ENCODE peak calls at places on chromosomes 13 and 19, in seven cellular contexts. O is GM23338, M is GM23248, Y is aorta, A is tibial artery, I is thoracic aorta, L is BJ. R is an unnamed sample.

GRCh38 chr19:48639483-48640375 is 2.5 kb upstream of the DBP start:
- DNase-seq in O (peak), M (no peak), Y (no peak), A (no peak), I (no peak), L (no peak), R (no peak)

GRCh38 chr13:107834268-107834667 is 381.1 kb downstream of the LIG4 start:
- DNase-seq in O (no peak), M (peak), Y (no peak), A (no peak), I (no peak), L (no peak), R (no peak)

GRCh38 chr13:27375686-27376326 is 48.6 kb upstream of the GTF3A start:
- DNase-seq in O (peak), M (peak), Y (peak), A (peak), I (no peak), L (no peak), R (peak)

GRCh38 chr13:46172531-46172991 is 9.4 kb downstream of the LCP1 start:
- DNase-seq in O (no peak), M (no peak), Y (no peak), A (peak), I (no peak), L (no peak), R (peak)

GRCh38 chr19:5943623-5944022 is 29.6 kb downstream of the CAPS start:
- DNase-seq in O (no peak), M (peak), Y (no peak), A (no peak), I (no peak), L (no peak), R (no peak)

GRCh38 chr13:71316964-71317363 is 550.0 kb downstream of the DACH1 start:
- DNase-seq in O (no peak), M (no peak), Y (no peak), A (no peak), I (no peak), L (no peak), R (no peak)

GRCh38 chr13:75495938-75496337 is 14.0 kb upstream of the TBC1D4 start:
- DNase-seq in O (no peak), M (peak), Y (no peak), A (no peak), I (no peak), L (peak), R (no peak)

GRCh38 chr19:7900401-7900870 is 3.2 kb upstream of the MAP2K7 start:
- DNase-seq in O (no peak), M (no peak), Y (no peak), A (no peak), I (no peak), L (no peak), R (no peak)

GRCh38 chr13:101552797-101553196 is 100.3 kb downstream of the ITGBL1 start:
- DNase-seq in O (no peak), M (peak), Y (no peak), A (no peak), I (no peak), L (peak), R (no peak)

GRCh38 chr19:56141416-56141992 is 417 bp downstream of the ZNF444 start:
- DNase-seq in O (peak), M (peak), Y (no peak), A (no peak), I (no peak), L (no peak), R (peak)

GRCh38 chr13:99404005-99404755 is 97.0 kb upstream of the GPR183 start:
- DNase-seq in O (no peak), M (no peak), Y (peak), A (no peak), I (no peak), L (no peak), R (no peak)

GRCh38 chr19:46727757-46728156 is 10.8 kb upstream of the PRKD2 start:
- DNase-seq in O (no peak), M (no peak), Y (no peak), A (no peak), I (no peak), L (no peak), R (no peak)

GRCh38 chr13:109871018-109871370 is 84.6 kb upstream of the IRS2 start:
- DNase-seq in O (no peak), M (peak), Y (no peak), A (no peak), I (no peak), L (no peak), R (no peak)

GRCh38 chr13:109870281-109871017 is 84.1 kb upstream of the IRS2 start:
- DNase-seq in O (no peak), M (no peak), Y (no peak), A (no peak), I (no peak), L (no peak), R (no peak)

GRCh38 chr13:109869312-109870237 is 83.2 kb upstream of the IRS2 start:
- DNase-seq in O (peak), M (peak), Y (peak), A (peak), I (peak), L (peak), R (no peak)

GRCh38 chr13:109867766-109868165 is 81.4 kb upstream of the IRS2 start:
- DNase-seq in O (no peak), M (no peak), Y (no peak), A (no peak), I (no peak), L (no peak), R (no peak)

DNA sequence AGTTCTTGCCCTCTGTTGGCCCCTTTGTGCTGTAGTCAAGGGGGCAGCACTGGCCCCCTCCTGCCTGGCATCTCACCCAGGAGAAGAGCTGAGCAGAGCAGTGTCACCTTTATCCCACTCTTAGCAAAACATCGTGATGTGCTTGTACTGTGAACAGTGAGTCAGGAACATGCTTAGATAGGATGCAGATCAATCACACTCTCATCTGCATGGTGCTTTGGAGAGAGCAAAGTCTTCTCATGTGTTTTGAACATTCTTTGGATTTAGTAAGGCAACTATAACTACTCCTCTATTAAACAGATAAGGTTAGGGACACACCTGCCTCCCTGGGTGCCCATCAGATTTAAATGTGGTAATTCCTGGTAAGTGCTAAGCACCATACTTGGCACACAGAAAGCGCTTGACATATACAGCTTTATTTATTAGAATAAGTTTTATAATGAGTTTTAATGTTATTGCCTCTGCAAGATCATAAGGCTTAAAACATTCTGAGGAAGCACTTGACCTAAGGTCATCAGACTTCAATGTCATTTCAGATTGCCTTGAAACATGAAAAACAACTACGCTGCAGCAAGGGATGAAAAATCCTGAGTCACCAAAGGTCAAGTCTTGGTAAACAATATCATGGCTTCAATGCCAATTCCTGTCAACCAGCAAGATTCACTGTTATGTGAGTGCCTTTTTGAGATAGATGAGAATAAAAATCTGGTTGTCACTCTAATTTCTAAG is 82.4 kb upstream of the IRS2 start:
- DNase-seq in O (no peak), M (peak), Y (no peak), A (no peak), I (no peak), L (no peak), R (no peak)
- H3K4me3 ChIP-seq in O (no peak), M (no peak), Y (peak), A (peak), I (peak), L (no peak), R (no peak)

GRCh38 chr13:25169951-25170553 is 2.0 kb downstream of the AMER2 start:
- DNase-seq in O (no peak), M (no peak), Y (no peak), A (no peak), I (no peak), L (no peak), R (no peak)

GRCh38 chr13:25171517-25172302 is at the start of gene AMER2:
- DNase-seq in O (peak), M (peak), Y (peak), A (no peak), I (no peak), L (no peak), R (no peak)

GRCh38 chr13:25171170-25171516 is 945 bp downstream of the AMER2 start:
- DNase-seq in O (no peak), M (peak), Y (no peak), A (no peak), I (no peak), L (no peak), R (no peak)

GRCh38 chr13:25169356-25169755 is 2.7 kb downstream of the AMER2 start:
- DNase-seq in O (no peak), M (no peak), Y (no peak), A (no peak), I (no peak), L (no peak), R (no peak)

DNA sequence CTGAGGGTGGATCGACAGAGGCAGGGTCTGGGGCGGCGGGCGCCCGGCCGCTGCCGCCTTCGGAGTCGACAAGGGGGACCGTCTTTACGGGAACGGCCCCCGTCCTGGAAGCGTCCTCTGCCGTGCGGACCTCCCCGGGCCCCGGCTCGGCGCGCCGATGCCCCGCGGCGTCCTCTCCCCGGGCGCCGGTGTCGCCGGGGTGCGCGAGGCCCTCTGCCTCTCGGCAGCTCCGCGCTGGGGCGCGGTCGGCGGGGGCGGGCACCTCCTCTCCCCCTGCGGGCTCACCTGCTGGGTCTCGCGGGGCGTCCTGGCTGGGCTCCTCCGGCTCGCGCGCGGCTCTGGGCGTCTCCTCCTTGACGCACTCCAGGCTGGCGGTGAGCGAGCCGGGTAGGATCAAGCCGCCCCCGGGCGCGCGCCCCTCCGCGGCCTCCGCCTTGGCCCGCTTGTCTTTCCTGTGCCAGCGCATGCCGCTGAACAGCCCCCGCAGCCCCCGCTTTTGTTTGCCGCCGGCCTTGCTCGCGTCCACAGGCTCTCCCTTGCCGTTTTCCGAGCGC is 1.5 kb downstream of the AMER2 start:
- DNase-seq in O (peak), M (peak), Y (no peak), A (no peak), I (no peak), L (no peak), R (no peak)
- H3K4me3 ChIP-seq in O (peak), M (peak), Y (peak), A (peak), I (peak), L (no peak), R (no peak)

DNA sequence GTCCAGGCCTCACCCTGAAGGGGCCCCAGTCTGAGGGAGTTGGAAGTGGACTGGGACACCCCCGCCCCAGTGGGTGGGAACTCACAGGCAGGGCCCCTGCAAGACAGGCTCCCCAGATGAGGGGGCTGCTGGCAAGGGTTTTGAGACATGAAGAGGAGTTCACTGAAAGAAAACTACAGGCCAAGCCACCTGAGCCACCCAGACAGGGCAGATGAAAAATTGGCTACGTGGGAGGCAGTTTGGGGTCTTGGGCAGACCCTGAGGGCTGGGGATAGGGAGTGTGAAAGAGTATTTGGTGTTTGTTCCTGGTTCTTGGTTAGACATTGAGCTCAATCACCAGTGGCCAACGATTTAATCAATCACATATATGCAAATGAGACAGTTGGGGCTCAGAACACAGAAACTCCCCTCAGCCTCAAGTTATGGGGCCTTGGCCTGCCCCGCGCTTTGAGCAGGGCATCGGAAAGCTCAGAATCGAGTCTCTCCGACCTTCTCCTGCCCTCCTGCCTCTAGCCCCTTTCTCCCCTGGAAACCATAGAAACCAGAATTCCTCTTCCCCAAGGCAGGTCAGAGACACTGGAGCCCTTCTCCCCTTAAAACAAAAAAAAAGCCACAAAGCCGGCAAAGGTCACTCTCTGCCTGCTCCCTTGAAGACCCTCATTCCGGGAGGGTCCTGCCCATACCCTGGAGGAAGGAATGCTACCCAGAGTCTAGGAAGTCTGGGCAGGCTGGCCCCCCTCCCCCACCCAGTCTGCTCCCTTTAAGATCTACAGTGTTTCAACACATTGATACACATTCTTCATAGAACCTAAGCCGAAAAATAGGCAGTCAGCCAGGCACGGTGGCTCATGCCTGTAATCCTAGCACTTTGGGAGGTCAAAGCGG is 1.3 kb upstream of the ISYNA1 start:
- DNase-seq in O (peak), M (peak), Y (no peak), A (no peak), I (no peak), L (no peak), R (no peak)
- H3K4me3 ChIP-seq in O (peak), M (no peak), Y (no peak), A (no peak), I (no peak), L (no peak), R (no peak)

DNA sequence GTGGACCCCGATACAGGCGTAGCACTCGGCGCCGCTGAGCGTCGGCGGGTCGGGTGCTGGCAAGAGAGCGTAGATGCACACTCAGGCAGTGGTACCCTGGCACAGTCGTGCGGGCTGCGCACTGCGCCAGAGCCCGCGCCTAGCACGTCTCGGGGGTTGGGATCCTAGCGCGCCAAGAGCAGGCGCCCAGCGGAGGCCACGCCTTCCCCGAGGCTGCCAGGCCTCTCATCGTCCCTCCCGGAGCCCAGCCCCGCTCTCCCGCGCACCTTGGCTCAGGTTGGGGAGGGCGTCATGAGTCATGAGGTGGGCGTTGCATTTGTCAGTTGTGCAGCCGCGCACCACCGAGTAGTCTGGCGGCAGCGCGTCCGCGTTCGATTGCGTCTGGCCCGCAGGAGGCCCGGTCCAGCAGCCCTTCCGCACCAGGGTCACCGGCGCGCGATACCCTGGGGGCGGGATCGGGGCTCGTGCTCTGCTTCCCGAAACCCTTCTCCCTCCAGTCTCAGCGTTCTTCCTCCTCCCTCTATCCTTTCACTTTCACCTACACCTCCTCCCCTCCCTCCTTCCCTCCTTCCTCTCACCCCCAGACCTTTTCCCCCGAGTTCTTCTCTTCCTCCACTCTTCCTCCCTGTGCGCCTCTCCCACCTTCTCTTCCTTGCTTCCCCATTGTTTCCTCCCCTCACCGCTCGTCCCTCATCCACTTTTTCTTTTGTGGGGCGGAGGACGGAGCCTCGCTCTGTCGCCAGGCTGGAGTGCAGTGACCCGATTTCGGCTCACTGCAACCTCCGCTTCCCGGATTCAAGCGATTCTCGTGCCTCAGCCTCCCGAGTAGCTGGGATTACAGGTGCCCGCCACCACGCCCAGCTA is 3.5 kb downstream of the LYPD5 start:
- DNase-seq in O (peak), M (peak), Y (no peak), A (no peak), I (no peak), L (no peak), R (peak)
- H3K4me3 ChIP-seq in O (peak), M (peak), Y (peak), A (peak), I (peak), L (peak), R (no peak)

R was measured in CD4-positive, CD25-positive, alpha-beta regulatory T cell.